ENCODE peak calls at places on chromosomes 16 and 17, in ten cellular contexts. P, A, C, B, Y, Z, I, O, G and J are unnamed samples.

GRCh38 chr16:60648260-60648659 is 1388.0 kb downstream of the CDH8 start:
- DNase-seq in P (no peak), A (no peak), C (no peak), B (no peak), Y (no peak), Z (no peak), I (peak), O (no peak), G (no peak), J (no peak)

GRCh38 chr16:80602894-80603293 is 62.1 kb downstream of the DYNLRB2 start:
- DNase-seq in P (no peak), A (no peak), C (no peak), B (no peak), Y (no peak), Z (no peak), I (no peak), O (no peak), G (no peak), J (no peak)

GRCh38 chr16:69526831-69527655 is 38.7 kb upstream of the NFAT5 start:
- DNase-seq in P (no peak), A (no peak), C (no peak), B (no peak), Y (no peak), Z (no peak), I (no peak), O (no peak), G (no peak), J (no peak)

GRCh38 chr16:1093284-1094123 is 2.5 kb downstream of the C1QTNF8 start:
- DNase-seq in P (no peak), A (peak), C (peak), B (no peak), Y (no peak), Z (peak), I (peak), O (peak), G (no peak), J (no peak)

GRCh38 chr16:86740817-86741799 is 162.8 kb downstream of the FOXL1 start:
- DNase-seq in P (no peak), A (no peak), C (no peak), B (peak), Y (peak), Z (peak), I (peak), O (no peak), G (peak), J (no peak)

GRCh38 chr17:79907855-79908254 is 68.6 kb upstream of the CBX4 start:
- DNase-seq in P (no peak), A (no peak), C (no peak), B (no peak), Y (no peak), Z (no peak), I (no peak), O (no peak), G (no peak), J (no peak)

GRCh38 chr17:71302721-71303549 is 817.9 kb upstream of the SOX9 start:
- DNase-seq in P (no peak), A (no peak), C (peak), B (no peak), Y (no peak), Z (no peak), I (no peak), O (no peak), G (peak), J (no peak)

GRCh38 chr16:65005696-65006095 is 116.2 kb downstream of the CDH11 start:
- DNase-seq in P (no peak), A (no peak), C (no peak), B (no peak), Y (no peak), Z (no peak), I (no peak), O (no peak), G (no peak), J (no peak)

GRCh38 chr16:48526058-48526957 is 83.7 kb downstream of the N4BP1 start:
- DNase-seq in P (peak), A (no peak), C (peak), B (no peak), Y (no peak), Z (peak), I (no peak), O (peak), G (peak), J (no peak)

GRCh38 chr17:27424516-27424915 is 31.7 kb upstream of the KSR1 start:
- DNase-seq in P (no peak), A (no peak), C (no peak), B (no peak), Y (no peak), Z (no peak), I (no peak), O (no peak), G (no peak), J (no peak)

GRCh38 chr17:6588165-6588564 is 31.8 kb upstream of the PITPNM3 start:
- DNase-seq in P (no peak), A (no peak), C (no peak), B (no peak), Y (no peak), Z (no peak), I (no peak), O (no peak), G (no peak), J (no peak)

GRCh38 chr17:32879143-32879542 is 2.2 kb upstream of the MYO1D start:
- DNase-seq in P (no peak), A (no peak), C (no peak), B (no peak), Y (no peak), Z (no peak), I (no peak), O (no peak), G (no peak), J (no peak)

GRCh38 chr16:35574454-35575431 is 2115.3 kb downstream of the TP53TG3F start:
- DNase-seq in P (no peak), A (no peak), C (no peak), B (no peak), Y (no peak), Z (no peak), I (no peak), O (no peak), G (no peak), J (no peak)

GRCh38 chr17:59369026-59369724 is 37.7 kb downstream of the YPEL2 start:
- DNase-seq in P (no peak), A (no peak), C (no peak), B (no peak), Y (peak), Z (peak), I (no peak), O (no peak), G (no peak), J (no peak)

GRCh38 chr16:86566601-86566965 is at the start of gene FOXC2:
- DNase-seq in P (peak), A (peak), C (no peak), B (peak), Y (peak), Z (peak), I (peak), O (peak), G (peak), J (peak)

GRCh38 chr17:37683454-37683984 is 40.3 kb upstream of the DDX52 start:
- DNase-seq in P (no peak), A (no peak), C (no peak), B (no peak), Y (no peak), Z (no peak), I (no peak), O (no peak), G (no peak), J (no peak)

GRCh38 chr16:77236063-77236511 is 36.9 kb downstream of the SYCE1L start:
- DNase-seq in P (peak), A (peak), C (no peak), B (peak), Y (peak), Z (peak), I (peak), O (peak), G (peak), J (peak)

GRCh38 chr17:2059125-2059836 is 4.4 kb downstream of the HIC1 start:
- DNase-seq in P (no peak), A (no peak), C (no peak), B (no peak), Y (no peak), Z (no peak), I (no peak), O (no peak), G (no peak), J (no peak)

GRCh38 chr17:54944796-54945195 is 23.7 kb downstream of the COX11 start:
- DNase-seq in P (no peak), A (no peak), C (no peak), B (no peak), Y (no peak), Z (peak), I (peak), O (no peak), G (no peak), J (no peak)

GRCh38 chr17:73949903-73950302 is 253.6 kb upstream of the RPL38 start:
- DNase-seq in P (no peak), A (no peak), C (no peak), B (no peak), Y (no peak), Z (no peak), I (no peak), O (no peak), G (no peak), J (no peak)

GRCh38 chr16:86391486-86391885 is 118.8 kb upstream of the FOXF1 start:
- DNase-seq in P (no peak), A (no peak), C (no peak), B (no peak), Y (no peak), Z (no peak), I (no peak), O (no peak), G (no peak), J (no peak)

GRCh38 chr16:84833542-84834402 is 14.0 kb downstream of the CRISPLD2 start:
- DNase-seq in P (no peak), A (no peak), C (no peak), B (no peak), Y (no peak), Z (no peak), I (no peak), O (no peak), G (no peak), J (no peak)

DNA sequence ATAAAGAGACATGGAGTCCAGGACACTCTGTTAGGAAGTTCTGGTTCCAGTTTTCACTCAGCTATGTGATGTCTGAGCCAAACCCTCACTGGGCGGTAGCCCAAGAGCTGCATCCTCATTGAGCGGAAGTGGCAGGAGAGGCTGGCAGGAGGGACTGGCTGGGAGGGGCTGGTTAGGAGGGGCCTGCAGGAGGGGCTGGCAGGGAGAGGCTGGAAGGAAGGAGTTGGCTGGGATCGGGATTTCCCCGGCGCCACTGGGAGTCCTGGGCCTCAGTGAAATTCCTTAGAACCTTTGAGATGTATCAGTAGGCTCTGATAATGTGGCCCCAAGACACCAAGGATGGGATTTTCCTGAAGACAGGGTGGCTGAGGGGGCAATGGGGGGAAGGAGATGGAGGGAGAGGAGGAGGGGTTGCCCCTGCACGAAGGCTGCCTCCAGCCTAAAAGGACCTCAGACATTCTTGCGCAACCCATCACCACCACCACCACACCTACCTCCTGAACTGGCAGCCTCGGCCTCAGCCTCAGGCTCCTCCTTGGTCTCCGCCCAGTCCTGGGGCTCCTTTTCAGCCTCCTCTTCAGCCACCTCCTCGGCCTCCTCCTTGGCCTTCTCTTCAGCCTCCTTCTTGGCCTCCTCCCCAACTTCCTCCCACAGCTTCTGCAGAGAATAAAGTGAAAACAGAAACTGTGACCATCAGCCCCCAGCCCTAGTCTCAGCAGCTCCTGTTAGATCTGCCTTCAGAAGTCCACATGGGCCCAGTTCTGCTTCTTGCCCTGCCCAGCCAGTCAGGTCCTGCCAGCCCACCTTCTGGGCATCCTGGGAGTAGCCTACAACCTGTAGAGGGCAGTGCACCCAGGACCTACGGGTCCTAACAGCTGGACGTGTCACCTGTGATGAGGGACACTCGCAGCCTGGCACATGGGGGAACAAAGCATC is 31.7 kb downstream of the CNGB1 start:
- DNase-seq in P (no peak), A (no peak), C (peak), B (no peak), Y (peak), Z (peak), I (peak), O (no peak), G (peak), J (no peak)
- TF ChIP-seq CTCF in P (no peak), A (peak), C (no peak), B (peak), Y (no peak), Z (peak), I (peak), O (no peak), G (no peak), J (no peak)

GRCh38 chr17:47622179-47622549 is 27.6 kb upstream of the KPNB1 start:
- DNase-seq in P (no peak), A (no peak), C (no peak), B (no peak), Y (no peak), Z (no peak), I (no peak), O (no peak), G (no peak), J (no peak)

GRCh38 chr17:47621293-47622178 is 28.2 kb upstream of the KPNB1 start:
- DNase-seq in P (no peak), A (no peak), C (peak), B (no peak), Y (peak), Z (peak), I (peak), O (no peak), G (peak), J (no peak)

GRCh38 chr17:47615766-47616424 is 33.8 kb upstream of the KPNB1 start:
- DNase-seq in P (peak), A (no peak), C (peak), B (no peak), Y (no peak), Z (peak), I (peak), O (no peak), G (peak), J (no peak)

GRCh38 chr17:47620503-47621245 is 29.0 kb upstream of the KPNB1 start:
- DNase-seq in P (no peak), A (no peak), C (peak), B (no peak), Y (no peak), Z (no peak), I (no peak), O (no peak), G (peak), J (no peak)

GRCh38 chr17:47618416-47618815 is 31.3 kb upstream of the KPNB1 start:
- DNase-seq in P (no peak), A (no peak), C (peak), B (no peak), Y (no peak), Z (peak), I (peak), O (no peak), G (no peak), J (no peak)
- TF ChIP-seq CTCF in P (peak), A (peak), C (no peak), B (peak), Y (peak), Z (peak), I (peak), O (no peak), G (peak), J (peak)

GRCh38 chr16:67762385-67762784 is 43.3 kb upstream of the GFOD2 start:
- DNase-seq in P (no peak), A (no peak), C (no peak), B (no peak), Y (no peak), Z (no peak), I (no peak), O (no peak), G (no peak), J (no peak)

GRCh38 chr16:67760831-67761230 is 41.7 kb upstream of the GFOD2 start:
- DNase-seq in P (no peak), A (no peak), C (no peak), B (no peak), Y (no peak), Z (no peak), I (no peak), O (no peak), G (no peak), J (no peak)

GRCh38 chr16:67760206-67760605 is 41.1 kb upstream of the GFOD2 start:
- DNase-seq in P (no peak), A (no peak), C (no peak), B (no peak), Y (no peak), Z (no peak), I (no peak), O (no peak), G (no peak), J (no peak)

GRCh38 chr16:67764153-67764552 is 42.2 kb downstream of the RANBP10 start:
- DNase-seq in P (no peak), A (no peak), C (no peak), B (no peak), Y (no peak), Z (no peak), I (no peak), O (no peak), G (no peak), J (no peak)

DNA sequence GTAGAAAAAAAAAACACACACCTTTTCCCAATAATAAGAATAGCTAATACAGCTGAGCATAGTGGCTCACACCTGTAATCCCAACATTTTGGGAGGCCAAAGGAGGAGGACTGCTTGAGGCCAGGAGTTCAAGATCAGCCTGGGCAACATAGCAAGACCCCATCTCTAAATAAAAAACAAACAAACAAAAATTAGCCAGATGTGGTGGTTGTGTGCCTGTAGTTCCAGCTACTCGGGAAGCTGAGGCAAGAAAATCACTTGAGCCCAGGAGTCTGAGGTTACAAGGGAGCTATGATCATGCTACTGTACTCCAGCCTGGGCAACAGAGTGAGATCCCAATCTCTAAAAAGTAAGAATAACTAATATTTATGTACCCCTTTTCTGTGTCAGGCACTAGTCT is 42.8 kb upstream of the GFOD2 start:
- DNase-seq in P (no peak), A (no peak), C (no peak), B (no peak), Y (no peak), Z (no peak), I (no peak), O (no peak), G (no peak), J (no peak)
- TF ChIP-seq CTCF in P (no peak), A (no peak), C (no peak), B (no peak), Y (no peak), Z (no peak), I (no peak), O (no peak), G (no peak), J (no peak)

GRCh38 chr17:74986206-74986576 is 1.2 kb upstream of the CDR2L start:
- DNase-seq in P (no peak), A (no peak), C (no peak), B (no peak), Y (no peak), Z (no peak), I (no peak), O (no peak), G (no peak), J (no peak)

GRCh38 chr17:74992223-74992622 is 4.8 kb downstream of the CDR2L start:
- DNase-seq in P (no peak), A (no peak), C (no peak), B (no peak), Y (no peak), Z (no peak), I (no peak), O (no peak), G (peak), J (no peak)

GRCh38 chr17:74987418-74987908 is at the start of gene CDR2L:
- DNase-seq in P (peak), A (peak), C (peak), B (peak), Y (peak), Z (peak), I (peak), O (peak), G (peak), J (peak)

GRCh38 chr17:74990581-74991105 is 3.2 kb downstream of the CDR2L start:
- DNase-seq in P (no peak), A (no peak), C (no peak), B (no peak), Y (no peak), Z (no peak), I (no peak), O (no peak), G (no peak), J (no peak)

GRCh38 chr17:74987909-74988711 is 678 bp downstream of the CDR2L start:
- DNase-seq in P (no peak), A (peak), C (no peak), B (peak), Y (peak), Z (peak), I (peak), O (peak), G (peak), J (peak)
- TF ChIP-seq CTCF in P (no peak), A (peak), C (no peak), B (peak), Y (peak), Z (peak), I (peak), O (no peak), G (no peak), J (no peak)

GRCh38 chr17:17062866-17063265 is 20.6 kb downstream of the MPRIP start:
- DNase-seq in P (no peak), A (no peak), C (no peak), B (no peak), Y (no peak), Z (no peak), I (no peak), O (no peak), G (peak), J (peak)

GRCh38 chr17:17060930-17061329 is 18.7 kb downstream of the MPRIP start:
- DNase-seq in P (no peak), A (no peak), C (no peak), B (no peak), Y (no peak), Z (no peak), I (no peak), O (no peak), G (no peak), J (peak)

GRCh38 chr17:17063546-17064122 is 21.4 kb downstream of the MPRIP start:
- DNase-seq in P (no peak), A (no peak), C (no peak), B (no peak), Y (peak), Z (peak), I (no peak), O (no peak), G (peak), J (peak)

GRCh38 chr17:17061516-17061915 is 19.3 kb downstream of the MPRIP start:
- DNase-seq in P (no peak), A (no peak), C (no peak), B (no peak), Y (no peak), Z (no peak), I (no peak), O (no peak), G (no peak), J (peak)

GRCh38 chr17:17062356-17062755 is 20.1 kb downstream of the MPRIP start:
- DNase-seq in P (no peak), A (peak), C (no peak), B (no peak), Y (no peak), Z (peak), I (no peak), O (no peak), G (no peak), J (peak)
- TF ChIP-seq CTCF in P (no peak), A (no peak), C (no peak), B (no peak), Y (no peak), Z (no peak), I (no peak), O (no peak), G (no peak), J (no peak)